ENCODE peak calls at places on chromosomes 11 and 22, in seven cellular contexts. M is lung, K is heart left ventricle, D is H9, V is fibroblast of lung, T is stomach, H is heart right ventricle. W is an unnamed sample. For H3K4me1, the result is how much of the 10 kb centered on the place peaks cover.

GRCh38 chr11:126135182-126136176 is 72.8 kb upstream of the CDON start:
- DNase-seq in M (no peak), K (no peak), D (no peak), V (no peak), T (no peak), H (no peak), W (no peak)

GRCh38 chr11:93054881-93055280 is 85.4 kb downstream of the MTNR1B start:
- DNase-seq in M (no peak), K (no peak), D (no peak), V (peak), T (no peak), H (no peak), W (no peak)

GRCh38 chr11:75557649-75558494 is 4.2 kb upstream of the SERPINH1 start:
- DNase-seq in M (peak), K (peak), D (peak), V (peak), T (no peak), H (peak), W (peak)

GRCh38 chr22:31954535-31955326 is 10.4 kb downstream of the YWHAH start:
- DNase-seq in M (no peak), K (no peak), D (no peak), V (peak), T (no peak), H (no peak), W (no peak)

GRCh38 chr11:71998649-71999310 is at the start of gene IL18BP:
- DNase-seq in M (no peak), K (peak), D (no peak), V (no peak), T (no peak), H (no peak), W (no peak)

GRCh38 chr11:503179-503981 is 3.7 kb downstream of the RNH1 start:
- DNase-seq in M (peak), K (no peak), D (no peak), V (peak), T (no peak), H (peak), W (no peak)

GRCh38 chr22:29524440-29525191 is 28.9 kb downstream of the THOC5 start:
- DNase-seq in M (no peak), K (no peak), D (peak), V (peak), T (peak), H (no peak), W (peak)

GRCh38 chr22:28329582-28330073 is 350.0 kb downstream of the TTC28 start:
- DNase-seq in M (no peak), K (no peak), D (no peak), V (peak), T (no peak), H (no peak), W (no peak)

GRCh38 chr11:115886111-115886733 is 382.0 kb upstream of the CADM1 start:
- DNase-seq in M (no peak), K (no peak), D (no peak), V (no peak), T (no peak), H (no peak), W (no peak)

GRCh38 chr11:2738551-2739431 is 39.0 kb upstream of the KCNQ1OT1 start:
- DNase-seq in M (no peak), K (no peak), D (no peak), V (no peak), T (no peak), H (peak), W (no peak)

GRCh38 chr11:61495801-61496601 is 12.5 kb upstream of the LRRC10B start:
- DNase-seq in M (no peak), K (no peak), D (no peak), V (no peak), T (peak), H (no peak), W (no peak)

GRCh38 chr11:10064828-10065227 is 229.2 kb downstream of the SBF2 start:
- DNase-seq in M (no peak), K (no peak), D (no peak), V (no peak), T (no peak), H (no peak), W (no peak)
- H3K4me1 ChIP-seq in M (under half), K (under half), D (under half), V (under half), T (under half), H (under half), W (under half)

GRCh38 chr11:73167555-73167954 is 25.4 kb upstream of the FCHSD2 start:
- DNase-seq in M (no peak), K (no peak), D (no peak), V (no peak), T (no peak), H (no peak), W (peak)

GRCh38 chr11:73171762-73172161 is 29.6 kb upstream of the FCHSD2 start:
- DNase-seq in M (no peak), K (no peak), D (no peak), V (no peak), T (no peak), H (no peak), W (no peak)

GRCh38 chr11:73170140-73170539 is 28.0 kb upstream of the FCHSD2 start:
- DNase-seq in M (no peak), K (no peak), D (no peak), V (no peak), T (no peak), H (no peak), W (no peak)

GRCh38 chr11:73172992-73173656 is 31.0 kb upstream of the FCHSD2 start:
- DNase-seq in M (no peak), K (no peak), D (no peak), V (no peak), T (no peak), H (no peak), W (no peak)

DNA sequence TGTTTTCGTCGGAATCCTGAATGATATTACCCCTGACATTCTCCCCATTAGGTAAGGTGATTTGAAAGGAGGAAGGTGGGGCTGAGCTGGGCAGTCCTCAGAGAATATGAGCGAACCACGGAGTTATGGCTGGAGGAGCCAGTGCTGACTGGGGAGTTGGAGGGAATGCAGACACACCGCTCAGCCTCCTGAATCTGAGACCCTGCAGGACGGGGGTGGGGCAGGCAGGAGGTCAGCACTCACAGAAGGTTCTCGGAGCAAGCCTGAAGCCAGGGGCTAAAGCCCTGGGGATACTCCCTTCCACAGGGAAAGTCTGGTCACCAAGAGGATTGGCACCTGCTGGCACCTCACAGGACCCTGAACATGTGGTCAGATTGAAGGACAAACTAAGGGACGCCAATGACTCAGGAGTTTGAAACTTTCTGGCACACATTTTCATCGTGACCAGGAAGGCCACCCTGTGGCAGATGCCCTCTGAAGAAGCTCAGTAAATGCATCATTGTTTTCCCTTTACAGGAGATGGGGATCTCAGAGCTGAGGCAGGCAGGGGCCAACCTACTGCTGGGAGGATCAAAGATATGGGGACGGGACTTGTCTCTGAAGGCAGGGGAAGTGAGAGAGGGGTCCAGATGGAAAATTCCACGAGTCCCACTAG is 26.9 kb upstream of the FCHSD2 start:
- DNase-seq in M (no peak), K (no peak), D (no peak), V (no peak), T (no peak), H (no peak), W (peak)
- TF ChIP-seq CTCF in M (no peak), K (no peak), D (no peak), V (no peak), T (no peak), H (no peak), W (no peak)

DNA sequence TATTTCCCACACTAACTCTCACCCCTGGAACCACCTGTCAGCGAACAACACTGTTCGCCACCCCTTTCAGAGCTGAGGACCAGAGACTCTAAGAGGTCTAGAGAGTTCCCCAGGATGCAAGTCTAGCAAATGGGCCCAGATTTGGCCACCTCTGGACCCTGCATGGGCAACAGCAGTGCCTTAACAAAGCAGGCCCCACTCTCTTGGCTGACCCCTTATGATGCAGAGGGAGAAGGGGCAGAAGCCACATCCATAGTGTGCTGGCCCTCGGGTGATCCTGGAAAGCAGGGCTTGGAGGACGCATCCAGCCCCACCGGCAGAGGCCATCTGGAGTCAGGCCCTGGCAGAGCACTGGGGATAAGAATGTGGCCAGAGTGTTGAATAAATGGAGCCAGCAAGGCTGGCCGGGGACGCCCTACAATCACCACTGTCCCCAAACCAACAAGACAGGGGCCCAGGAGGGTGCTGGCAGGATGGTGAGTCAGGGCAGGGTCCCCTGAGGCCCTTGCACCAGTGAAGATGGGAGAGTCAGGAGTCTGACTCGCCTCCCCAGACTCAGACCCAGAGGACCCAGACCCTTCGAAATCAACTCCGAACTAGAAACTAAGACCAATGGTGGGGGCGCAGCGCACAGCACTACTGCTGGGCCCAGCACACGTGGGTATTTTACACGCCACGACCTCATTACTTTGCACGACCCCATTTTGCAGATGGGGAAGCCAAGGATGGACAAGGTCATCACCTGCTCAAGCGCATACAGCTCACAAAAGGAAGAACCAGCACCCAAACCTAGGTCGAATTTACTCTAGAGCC is 6.5 kb downstream of the CSNK1E start:
- DNase-seq in M (no peak), K (no peak), D (no peak), V (no peak), T (no peak), H (peak), W (no peak)
- H3K4me1 ChIP-seq in M (under half), K (half or more), D (under half), V (half or more), T (half or more), H (half or more), W (half or more)

GRCh38 chr11:65773784-65774411 is 6.9 kb downstream of the AP5B1 start:
- DNase-seq in M (peak), K (no peak), D (no peak), V (no peak), T (peak), H (no peak), W (no peak)
- TF ChIP-seq CTCF in M (no peak), K (no peak), D (peak), V (no peak), T (no peak), H (no peak), W (no peak)

W was measured in testis.